ENCODE peak calls at places on chromosomes 2 and 18, in five cellular contexts. T, J, X, O and L are unnamed samples.
A peak's percentile ranks its signal among the peaks of the same experiment; 100 is the strongest.

GRCh38 chr2:128685841-128686497 is 367.3 kb upstream of the HS6ST1 start:
- DNase-seq in O (no peak), J (no peak), T (peak; percentile 6), X (no peak), L (peak; percentile 17)

GRCh38 chr2:96436961-96437360 is 68.2 kb downstream of the NEURL3 start:
- DNase-seq in J (no peak), O (no peak), X (no peak), T (no peak), L (no peak)

GRCh38 chr2:206011018-206011614 is 74.9 kb downstream of the INO80D start:
- DNase-seq in X (no peak), T (no peak), O (no peak), J (no peak), L (no peak)

GRCh38 chr18:79971211-79971952 is 6.9 kb downstream of the HSBP1L1 start:
- DNase-seq in J (no peak), O (no peak), X (no peak), T (no peak), L (no peak)

GRCh38 chr2:31987454-31987853 is 23.4 kb downstream of the MEMO1 start:
- DNase-seq in O (no peak), X (peak; percentile 48), T (peak; percentile 62), J (peak; percentile 70), L (no peak)

GRCh38 chr2:182426082-182426914 is 538 bp downstream of the PDE1A start:
- DNase-seq in X (no peak), J (peak; percentile 26), T (peak; percentile 19), O (no peak), L (no peak)

GRCh38 chr18:29147944-29148343 is 971.0 kb upstream of the CDH2 start:
- DNase-seq in T (peak; percentile 38), J (peak; percentile 81), O (no peak), X (peak; percentile 32), L (no peak)

GRCh38 chr2:11688222-11689069 is 18.5 kb upstream of the NTSR2 start:
- DNase-seq in O (no peak), X (peak; percentile 69), J (peak; percentile 75), T (peak; percentile 93), L (peak; percentile 80)

GRCh38 chr2:54726940-54727339 is 3.5 kb downstream of the EML6 start:
- DNase-seq in X (no peak), O (no peak), J (peak; percentile 14), T (no peak), L (no peak)

GRCh38 chr18:28080876-28081300 is 96.0 kb downstream of the CDH2 start:
- DNase-seq in X (no peak), O (no peak), J (no peak), T (no peak), L (no peak)

GRCh38 chr2:44745922-44746321 is 195.6 kb upstream of the SIX3 start:
- DNase-seq in J (no peak), O (no peak), X (no peak), T (no peak), L (no peak)

GRCh38 chr2:193276988-193277387 is 1082.3 kb upstream of the TMEFF2 start:
- DNase-seq in O (no peak), J (no peak), T (no peak), X (no peak), L (no peak)

GRCh38 chr2:160324917-160325316 is 124.8 kb upstream of the ITGB6 start:
- DNase-seq in X (no peak), T (no peak), O (no peak), J (no peak), L (no peak)

GRCh38 chr18:7224198-7224597 is 6.7 kb upstream of the LRRC30 start:
- DNase-seq in O (peak; percentile 31), J (no peak), T (no peak), X (no peak), L (no peak)

GRCh38 chr18:21656402-21656801 is 44.3 kb downstream of the SNRPD1 start:
- DNase-seq in O (no peak), T (peak; percentile 28), J (peak; percentile 28), X (peak; percentile 23), L (no peak)

GRCh38 chr2:68287580-68288441 is 31.9 kb downstream of the CNRIP1 start:
- DNase-seq in O (no peak), J (peak; percentile 65), T (peak; percentile 66), X (peak; percentile 55), L (no peak)

GRCh38 chr2:88159955-88160415 is 10.2 kb upstream of the THNSL2 start:
- DNase-seq in O (peak; percentile 49), X (peak; percentile 61), T (peak; percentile 78), J (peak; percentile 76), L (peak; percentile 74)

GRCh38 chr2:69600425-69600824 is 43.1 kb downstream of the AAK1 start:
- DNase-seq in O (no peak), X (no peak), J (no peak), T (no peak), L (no peak)

GRCh38 chr2:105919191-105919811 is 174.6 kb downstream of the NCK2 start:
- DNase-seq in T (no peak), O (peak; percentile 3), J (no peak), X (no peak), L (peak; percentile 34)

GRCh38 chr2:181106789-181107418 is 126.5 kb downstream of the UBE2E3 start:
- DNase-seq in T (peak; percentile 45), J (peak; percentile 93), O (no peak), X (peak; percentile 89), L (no peak)

GRCh38 chr18:32048507-32049091 is 30.0 kb downstream of the RNF125 start:
- DNase-seq in X (peak; percentile 3), T (peak; percentile 20), O (no peak), J (peak; percentile 89), L (no peak)

GRCh38 chr2:219828127-219828526 is 200.7 kb downstream of the SLC4A3 start:
- DNase-seq in J (no peak), T (no peak), O (no peak), X (no peak), L (no peak)